ENCODE peak calls at places on chromosomes 11 and 22, in five cellular contexts. O is nucleus accumbens; W is NCI-H1105 treated with DMSO at 0.1 percent for 48 hours; J is BJ; M is effector CD4-positive, alpha-beta T cell. S is an unnamed sample.

GRCh38 chr11:112523477-112523876 is 262.8 kb upstream of the PLET1 start:
- DNase-seq in W (no peak), M (no peak), O (peak; percentile 52), J (no peak), S (no peak)

GRCh38 chr22:48553694-48554308 is 1273.9 kb downstream of the BRD1 start:
- DNase-seq in O (no peak), W (no peak), J (no peak), M (no peak), S (no peak)

GRCh38 chr11:59207988-59208432 is 4.7 kb downstream of the MPEG1 start:
- DNase-seq in O (no peak), J (peak; percentile 39), M (peak; percentile 20), W (peak; percentile 52), S (peak; percentile 55)

GRCh38 chr11:61922539-61922938 is 5.2 kb upstream of the RAB3IL1 start:
- DNase-seq in W (no peak), O (no peak), M (no peak), J (peak; percentile 57), S (peak; percentile 87)

GRCh38 chr11:73188301-73188700 is 29.8 kb upstream of the P2RY2 start:
- DNase-seq in W (no peak), J (no peak), O (no peak), M (no peak), S (no peak)

GRCh38 chr11:124098142-124098541 is 17.1 kb upstream of the VWA5A start:
- DNase-seq in J (no peak), O (no peak), W (no peak), M (no peak), S (no peak)

GRCh38 chr22:23263651-23264555 is 83.6 kb downstream of the BCR start:
- DNase-seq in W (no peak), M (peak; percentile 13), J (no peak), O (no peak), S (no peak)

GRCh38 chr22:44399196-44399837 is 86.6 kb upstream of the SHISAL1 start:
- DNase-seq in M (no peak), J (no peak), W (no peak), O (no peak), S (peak; percentile 3)

GRCh38 chr22:46337870-46338269 is 2.4 kb downstream of the TRMU start:
- DNase-seq in O (no peak), J (no peak), M (no peak), W (no peak), S (no peak)

S was measured in tibial nerve.